ENCODE peak calls at places on chromosomes 5 and 9, in seven cellular contexts. B is keratinocyte, Y is transverse colon, Q is fibroblast of pulmonary artery, K is astrocyte of the spinal cord, U is OCI-LY7, T is breast epithelium. W is an unnamed sample.

GRCh38 chr5:91016954-91017690 is 366.0 kb downstream of the ARRDC3 start:
- DNase-seq in B (no peak), Y (peak; percentile 16), Q (peak; percentile 57), K (peak; percentile 18), U (no peak), T (no peak), W (no peak)

GRCh38 chr9:99549441-99549840 is 272.2 kb upstream of the NR4A3 start:
- DNase-seq in B (no peak), Y (no peak), Q (no peak), K (peak; percentile 0), U (no peak), T (no peak), W (no peak)

GRCh38 chr5:55324815-55325418 is 17.1 kb downstream of the MTREX start:
- DNase-seq in B (no peak), Y (no peak), Q (peak; percentile 73), K (peak; percentile 55), U (peak; percentile 41), T (no peak), W (peak; percentile 73)

GRCh38 chr5:164345173-164345572 is 839.8 kb downstream of the MAT2B start:
- DNase-seq in B (no peak), Y (no peak), Q (peak; percentile 48), K (peak; percentile 73), U (no peak), T (no peak), W (peak; percentile 76)

GRCh38 chr9:36903541-36904435 is 130.3 kb downstream of the PAX5 start:
- DNase-seq in B (no peak), Y (no peak), Q (peak; percentile 87), K (peak; percentile 76), U (no peak), T (no peak), W (peak; percentile 77)

GRCh38 chr5:143094087-143094511 is 309.4 kb downstream of the NR3C1 start:
- DNase-seq in B (no peak), Y (no peak), Q (peak; percentile 65), K (peak; percentile 7), U (no peak), T (peak; percentile 41), W (peak; percentile 50)

GRCh38 chr9:93264338-93265125 is 80.6 kb downstream of the WNK2 start:
- DNase-seq in B (no peak), Y (no peak), Q (no peak), K (no peak), U (no peak), T (peak; percentile 14), W (no peak)

GRCh38 chr5:143083006-143083405 is 312.8 kb downstream of the ARHGAP26 start:
- DNase-seq in B (no peak), Y (no peak), Q (no peak), K (no peak), U (no peak), T (no peak), W (no peak)

GRCh38 chr9:131773911-131774379 is 34.1 kb upstream of the RAPGEF1 start:
- DNase-seq in B (no peak), Y (peak; percentile 11), Q (peak; percentile 81), K (peak; percentile 52), U (peak; percentile 44), T (no peak), W (peak; percentile 79)

GRCh38 chr5:33817301-33817700 is 74.5 kb downstream of the ADAMTS12 start:
- DNase-seq in B (no peak), Y (no peak), Q (no peak), K (no peak), U (no peak), T (no peak), W (no peak)

GRCh38 chr9:25094518-25094917 is 548.8 kb upstream of the IZUMO3 start:
- DNase-seq in B (no peak), Y (no peak), Q (no peak), K (no peak), U (no peak), T (no peak), W (no peak)

GRCh38 chr9:104835163-104835562 is 71.2 kb downstream of the NIPSNAP3B start:
- DNase-seq in B (no peak), Y (no peak), Q (no peak), K (no peak), U (no peak), T (no peak), W (no peak)

GRCh38 chr9:131015112-131015511 is 6.1 kb downstream of the LAMC3 start:
- DNase-seq in B (no peak), Y (no peak), Q (no peak), K (no peak), U (no peak), T (no peak), W (no peak)

GRCh38 chr9:22136446-22137140 is 127.5 kb upstream of the CDKN2B start:
- DNase-seq in B (peak; percentile 63), Y (no peak), Q (peak; percentile 81), K (peak; percentile 90), U (no peak), T (no peak), W (peak; percentile 88)

GRCh38 chr5:98570010-98570409 is 203.5 kb upstream of the RGMB start:
- DNase-seq in B (no peak), Y (no peak), Q (no peak), K (peak; percentile 83), U (no peak), T (no peak), W (peak; percentile 49)

GRCh38 chr5:155728857-155729683 is 597.9 kb upstream of the SGCD start:
- DNase-seq in B (no peak), Y (no peak), Q (no peak), K (no peak), U (no peak), T (no peak), W (no peak)

GRCh38 chr5:35717718-35718117 is 100.1 kb downstream of the SPEF2 start:
- DNase-seq in B (no peak), Y (no peak), Q (no peak), K (no peak), U (no peak), T (no peak), W (no peak)

GRCh38 chr5:172335721-172336120 is 52.2 kb upstream of the UBTD2 start:
- DNase-seq in B (no peak), Y (no peak), Q (no peak), K (no peak), U (no peak), T (no peak), W (no peak)

DNA sequence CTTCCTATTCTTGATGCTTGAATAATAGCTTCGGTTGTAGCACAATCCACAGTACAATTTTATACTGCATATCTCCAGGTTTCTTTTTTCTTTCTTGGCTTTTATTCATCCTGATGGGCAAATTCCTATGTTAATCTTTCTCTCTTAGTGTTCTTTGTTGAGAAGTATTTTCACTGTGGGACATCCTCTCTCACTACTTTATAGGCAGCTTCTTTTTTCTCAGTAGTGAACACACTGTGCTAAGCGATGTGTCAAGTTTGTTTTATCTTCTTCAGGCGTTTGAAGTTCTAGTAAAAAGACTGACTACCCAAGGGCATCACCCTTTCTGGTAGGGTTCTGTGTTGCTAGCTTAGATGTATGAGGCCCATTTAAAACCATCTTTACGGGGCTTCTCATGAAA is 182.1 kb downstream of the FAM170A start:
- DNase-seq in B (no peak), Y (no peak), Q (no peak), K (no peak), U (no peak), T (no peak), W (no peak)
- H3K4me3 ChIP-seq in B (no peak overlapping the region), Y (no peak overlapping the region), Q (no peak overlapping the region), K (no peak overlapping the region), U (no peak overlapping the region), T (no peak overlapping the region), W (no peak overlapping the region)

GRCh38 chr9:98117984-98118639 is 910 bp downstream of the TRIM14 start:
- DNase-seq in B (no peak), Y (peak; percentile 84), Q (peak; percentile 42), K (no peak), U (peak; percentile 81), T (no peak), W (no peak)
- TF ChIP-seq CTCF in B (peak; percentile 49), Y (no peak), Q (peak; percentile 27), K (peak; percentile 11), U (peak; percentile 73), T (peak; percentile 28), W (no peak)

GRCh38 chr5:4580772-4581171 is 559.4 kb upstream of the ADAMTS16 start:
- DNase-seq in B (no peak), Y (no peak), Q (no peak), K (no peak), U (no peak), T (no peak), W (no peak)
- H3K4me3 ChIP-seq in B (no peak overlapping the region), Y (no peak overlapping the region), Q (no peak overlapping the region), K (no peak overlapping the region), U (no peak overlapping the region), T (no peak overlapping the region), W (no peak overlapping the region)

GRCh38 chr5:147925020-147925419 is 18.7 kb upstream of the C5orf46 start:
- DNase-seq in B (no peak), Y (no peak), Q (no peak), K (no peak), U (no peak), T (no peak), W (no peak)

GRCh38 chr5:147935032-147935431 is 28.7 kb upstream of the C5orf46 start:
- DNase-seq in B (no peak), Y (no peak), Q (peak; percentile 79), K (peak; percentile 69), U (peak; percentile 4), T (no peak), W (peak; percentile 89)

GRCh38 chr5:147930759-147931158 is 24.4 kb upstream of the C5orf46 start:
- DNase-seq in B (no peak), Y (no peak), Q (no peak), K (no peak), U (no peak), T (no peak), W (no peak)
- TF ChIP-seq CTCF in B (no peak), Y (no peak), Q (no peak), K (no peak), U (no peak), T (no peak), W (no peak)

DNA sequence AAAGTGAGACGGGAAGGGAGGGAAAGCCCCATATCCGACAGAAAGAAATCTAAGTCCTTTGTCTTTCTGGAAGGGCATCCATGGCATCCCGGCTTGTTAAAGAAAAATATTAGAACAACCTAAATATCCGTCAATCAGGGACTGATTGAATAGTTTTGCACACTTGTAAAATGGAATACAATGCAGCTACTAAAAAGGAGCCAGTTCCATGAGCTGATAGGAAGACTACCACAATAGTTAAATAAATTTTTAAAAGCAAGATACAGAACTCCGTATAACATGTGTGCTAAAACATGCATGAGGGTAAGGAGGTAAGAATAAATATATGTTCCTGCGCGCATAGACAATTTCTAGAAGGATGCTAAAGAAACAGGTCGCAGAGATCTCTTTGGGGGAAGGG is 12.8 kb upstream of the GNPDA1 start:
- DNase-seq in B (no peak), Y (no peak), Q (no peak), K (no peak), U (no peak), T (no peak), W (no peak)
- H3K4me3 ChIP-seq in B (peak overlapping the region; percentile 86), Y (no peak overlapping the region), Q (peak overlapping the region; percentile 39), K (no peak overlapping the region), U (peak overlapping the region; percentile 61), T (peak overlapping the region; percentile 65), W (no peak overlapping the region)

W was measured in fibroblast of the aortic adventitia.